ENCODE peak calls at places on chromosomes 16 and 17, in four cellular contexts. One of them, this sample, is unnamed.
A peak's percentile ranks its signal among the peaks of the same experiment; 100 is the strongest.

GRCh38 chr16:35506018-35506897 is 2046.8 kb downstream of the TP53TG3F start:
- DNase-seq in GM12878: no peak
- DNase-seq in AG04449: no peak
- DNase-seq in neural progenitor cell: no peak
- DNase-seq in this sample: peak; percentile 1

GRCh38 chr17:1375615-1376014 is 24.4 kb downstream of the YWHAE start:
- DNase-seq in GM12878: no peak
- DNase-seq in neural progenitor cell: no peak
- DNase-seq in AG04449: no peak
- DNase-seq in this sample: no peak

GRCh38 chr17:44747566-44747965 is 11.2 kb upstream of the ADAM11 start:
- DNase-seq in GM12878: no peak
- DNase-seq in neural progenitor cell: no peak
- DNase-seq in AG04449: no peak
- DNase-seq in this sample: no peak

GRCh38 chr16:87789437-87790277 is 23.9 kb upstream of the KLHDC4 start:
- DNase-seq in neural progenitor cell: no peak
- DNase-seq in GM12878: no peak
- DNase-seq in AG04449: no peak
- DNase-seq in this sample: peak; percentile 62

GRCh38 chr17:44345497-44346026 is 460 bp downstream of the GRN start:
- DNase-seq in AG04449: no peak
- DNase-seq in GM12878: no peak
- DNase-seq in neural progenitor cell: peak; percentile 91
- DNase-seq in this sample: peak; percentile 63

GRCh38 chr17:8781784-8782575 is 17.2 kb downstream of the MFSD6L start:
- DNase-seq in AG04449: no peak
- DNase-seq in neural progenitor cell: no peak
- DNase-seq in GM12878: no peak
- DNase-seq in this sample: no peak

GRCh38 chr17:22512997-22513538 is 820.7 kb downstream of the KCNJ18 start:
- DNase-seq in neural progenitor cell: no peak
- DNase-seq in AG04449: no peak
- DNase-seq in GM12878: no peak
- DNase-seq in this sample: no peak

GRCh38 chr17:6558932-6559752 is 2.8 kb upstream of the PITPNM3 start:
- DNase-seq in GM12878: no peak
- DNase-seq in AG04449: no peak
- DNase-seq in neural progenitor cell: no peak
- DNase-seq in this sample: no peak

GRCh38 chr17:7133424-7133823 is 18.8 kb upstream of the ASGR2 start:
- DNase-seq in neural progenitor cell: peak; percentile 79
- DNase-seq in GM12878: peak; percentile 36
- DNase-seq in AG04449: no peak
- DNase-seq in this sample: no peak

GRCh38 chr17:3656755-3657587 is 11.4 kb downstream of the TAX1BP3 start:
- DNase-seq in GM12878: no peak
- DNase-seq in AG04449: no peak
- DNase-seq in neural progenitor cell: no peak
- DNase-seq in this sample: no peak

GRCh38 chr16:78437352-78437968 is 338.0 kb downstream of the WWOX start:
- DNase-seq in GM12878: no peak
- DNase-seq in neural progenitor cell: peak; percentile 69
- DNase-seq in AG04449: no peak
- DNase-seq in this sample: peak; percentile 49

GRCh38 chr16:88973007-88973410 is 4.0 kb downstream of the CBFA2T3 start:
- DNase-seq in GM12878: no peak
- DNase-seq in neural progenitor cell: peak; percentile 52
- DNase-seq in AG04449: no peak
- DNase-seq in this sample: no peak

GRCh38 chr16:2486645-2487516 is 12.0 kb downstream of the TBC1D24 start:
- DNase-seq in neural progenitor cell: peak; percentile 52
- DNase-seq in AG04449: no peak
- DNase-seq in GM12878: peak; percentile 51
- DNase-seq in this sample: peak; percentile 26

GRCh38 chr17:47945080-47945479 is 3.7 kb downstream of the PNPO start:
- DNase-seq in GM12878: no peak
- DNase-seq in AG04449: no peak
- DNase-seq in neural progenitor cell: no peak
- DNase-seq in this sample: no peak

GRCh38 chr17:47715669-47716325 is 17.2 kb upstream of the TBX21 start:
- DNase-seq in AG04449: no peak
- DNase-seq in neural progenitor cell: no peak
- DNase-seq in GM12878: no peak
- DNase-seq in this sample: no peak

GRCh38 chr16:89710709-89711564 is 9.4 kb upstream of the SPATA2L start:
- DNase-seq in neural progenitor cell: peak; percentile 16
- DNase-seq in GM12878: no peak
- DNase-seq in AG04449: no peak
- DNase-seq in this sample: no peak

GRCh38 chr16:75087040-75087979 is 29.3 kb downstream of the LDHD start:
- DNase-seq in GM12878: no peak
- DNase-seq in AG04449: no peak
- DNase-seq in neural progenitor cell: no peak
- DNase-seq in this sample: peak; percentile 96

GRCh38 chr17:73066148-73066884 is 26.2 kb downstream of the SLC39A11 start:
- DNase-seq in AG04449: no peak
- DNase-seq in neural progenitor cell: no peak
- DNase-seq in GM12878: no peak
- DNase-seq in this sample: no peak

GRCh38 chr17:16923904-16924700 is 47.8 kb downstream of the TNFRSF13B start:
- DNase-seq in neural progenitor cell: no peak
- DNase-seq in GM12878: no peak
- DNase-seq in AG04449: no peak
- DNase-seq in this sample: no peak

GRCh38 chr17:30291571-30292489 is at the start of gene BLMH:
- DNase-seq in GM12878: no peak
- DNase-seq in AG04449: no peak
- DNase-seq in neural progenitor cell: peak; percentile 83
- DNase-seq in this sample: peak; percentile 81

GRCh38 chr16:81029930-81030604 is 5.6 kb upstream of the ATMIN start:
- DNase-seq in neural progenitor cell: no peak
- DNase-seq in GM12878: no peak
- DNase-seq in AG04449: no peak
- DNase-seq in this sample: no peak

GRCh38 chr16:35480361-35480760 is 2020.9 kb downstream of the TP53TG3F start:
- DNase-seq in AG04449: no peak
- DNase-seq in neural progenitor cell: no peak
- DNase-seq in GM12878: no peak
- DNase-seq in this sample: no peak

GRCh38 chr17:47738178-47738577 is 5.1 kb downstream of the TBX21 start:
- DNase-seq in GM12878: no peak
- DNase-seq in neural progenitor cell: no peak
- DNase-seq in AG04449: no peak
- DNase-seq in this sample: no peak

GRCh38 chr17:80833952-80834895 is 157.4 kb upstream of the CHMP6 start:
- DNase-seq in GM12878: no peak
- DNase-seq in AG04449: no peak
- DNase-seq in neural progenitor cell: no peak
- DNase-seq in this sample: peak; percentile 76

GRCh38 chr17:51152766-51153209 is 571 bp upstream of the NME1 start:
- DNase-seq in AG04449: no peak
- DNase-seq in neural progenitor cell: no peak
- DNase-seq in GM12878: no peak
- DNase-seq in this sample: peak; percentile 60

GRCh38 chr16:53708490-53708889 is 4.5 kb downstream of the FTO start:
- DNase-seq in GM12878: no peak
- DNase-seq in neural progenitor cell: no peak
- DNase-seq in AG04449: no peak
- DNase-seq in this sample: no peak

GRCh38 chr17:80202197-80202596 is 17.9 kb downstream of the SGSH start:
- DNase-seq in neural progenitor cell: no peak
- DNase-seq in AG04449: no peak
- DNase-seq in GM12878: no peak
- DNase-seq in this sample: no peak

GRCh38 chr17:52158450-52159042 is at the start of gene CA10:
- DNase-seq in neural progenitor cell: peak; percentile 72
- DNase-seq in AG04449: no peak
- DNase-seq in GM12878: no peak
- DNase-seq in this sample: no peak

GRCh38 chr17:59963738-59964454 is 644 bp downstream of the RNFT1 start:
- DNase-seq in GM12878: no peak
- DNase-seq in neural progenitor cell: peak; percentile 60
- DNase-seq in AG04449: no peak
- DNase-seq in this sample: peak; percentile 80

GRCh38 chr16:84199861-84200260 is 8.9 kb downstream of the ADAD2 start:
- DNase-seq in AG04449: no peak
- DNase-seq in GM12878: no peak
- DNase-seq in neural progenitor cell: no peak
- DNase-seq in this sample: no peak

GRCh38 chr16:15653227-15653626 is 3.2 kb downstream of the NDE1 start:
- DNase-seq in neural progenitor cell: no peak
- DNase-seq in GM12878: no peak
- DNase-seq in AG04449: no peak
- DNase-seq in this sample: peak; percentile 91

GRCh38 chr17:7001562-7001961 is 5.7 kb downstream of the ALOX12 start:
- DNase-seq in AG04449: no peak
- DNase-seq in neural progenitor cell: peak; percentile 52
- DNase-seq in GM12878: no peak
- DNase-seq in this sample: no peak

DNA sequence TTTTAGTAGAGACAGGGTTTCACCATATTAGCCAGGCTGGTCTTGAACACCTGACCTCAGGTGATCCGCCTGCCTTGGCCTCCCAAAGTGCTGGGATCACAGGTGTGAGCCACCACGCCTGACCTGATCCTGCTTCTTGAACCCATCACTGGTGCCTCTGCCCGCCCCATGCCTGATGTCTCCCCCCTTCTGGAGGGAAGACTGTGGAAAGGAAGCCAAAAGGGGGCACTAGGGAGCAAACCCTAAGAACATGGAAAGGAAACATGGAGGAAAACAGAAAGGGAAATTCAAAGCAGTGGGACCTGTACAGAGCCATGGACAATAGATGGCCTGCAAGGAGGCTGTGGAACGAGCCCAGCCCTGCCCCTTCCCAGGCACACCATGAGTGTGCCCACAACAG is 31.1 kb upstream of the FASN start:
- DNase-seq in AG04449: no peak
- DNase-seq in GM12878: no peak
- DNase-seq in neural progenitor cell: no peak
- DNase-seq in this sample: no peak
- TF ChIP-seq CTCF in AG04449: peak; percentile 1
- TF ChIP-seq CTCF in GM12878: peak; percentile 17
- TF ChIP-seq CTCF in neural progenitor cell: peak; percentile 20
- TF ChIP-seq CTCF in this sample: peak; percentile 27

GRCh38 chr16:85751665-85752501 is 987 bp upstream of the C16orf74 start:
- DNase-seq in GM12878: no peak
- DNase-seq in AG04449: no peak
- DNase-seq in neural progenitor cell: no peak
- DNase-seq in this sample: no peak
- H3K4me3 ChIP-seq in GM12878: no peak overlapping the region
- H3K4me3 ChIP-seq in AG04449: peak overlapping the region; percentile 61
- H3K4me3 ChIP-seq in neural progenitor cell: peak overlapping the region; percentile 71
- H3K4me3 ChIP-seq in this sample: no peak overlapping the region

GRCh38 chr17:74566132-74566753 is 1.1 kb downstream of the CD300H start:
- DNase-seq in GM12878: no peak
- DNase-seq in AG04449: no peak
- DNase-seq in neural progenitor cell: peak; percentile 72
- DNase-seq in this sample: peak; percentile 26
- TF ChIP-seq CTCF in GM12878: peak; percentile 74
- TF ChIP-seq CTCF in AG04449: peak; percentile 36
- TF ChIP-seq CTCF in neural progenitor cell: peak; percentile 83
- TF ChIP-seq CTCF in this sample: peak; percentile 54

GRCh38 chr17:56762144-56762543 is 71.6 kb downstream of the C17orf67 start:
- DNase-seq in GM12878: no peak
- DNase-seq in neural progenitor cell: no peak
- DNase-seq in AG04449: no peak
- DNase-seq in this sample: no peak
- H3K4me3 ChIP-seq in GM12878: no peak overlapping the region
- H3K4me3 ChIP-seq in neural progenitor cell: no peak overlapping the region
- H3K4me3 ChIP-seq in AG04449: no peak overlapping the region
- H3K4me3 ChIP-seq in this sample: no peak overlapping the region

GRCh38 chr16:399278-400019 is 2.2 kb upstream of the DECR2 start:
- DNase-seq in AG04449: no peak
- DNase-seq in neural progenitor cell: no peak
- DNase-seq in GM12878: no peak
- DNase-seq in this sample: no peak

GRCh38 chr16:400061-400540 is 1.6 kb upstream of the DECR2 start:
- DNase-seq in GM12878: no peak
- DNase-seq in AG04449: no peak
- DNase-seq in neural progenitor cell: no peak
- DNase-seq in this sample: no peak

GRCh38 chr16:397736-398332 is 835 bp downstream of the NME4 start:
- DNase-seq in neural progenitor cell: peak; percentile 91
- DNase-seq in AG04449: no peak
- DNase-seq in GM12878: no peak
- DNase-seq in this sample: peak; percentile 76

GRCh38 chr16:397135-397661 is at the start of gene NME4:
- DNase-seq in GM12878: no peak
- DNase-seq in AG04449: no peak
- DNase-seq in neural progenitor cell: peak; percentile 77
- DNase-seq in this sample: no peak

DNA sequence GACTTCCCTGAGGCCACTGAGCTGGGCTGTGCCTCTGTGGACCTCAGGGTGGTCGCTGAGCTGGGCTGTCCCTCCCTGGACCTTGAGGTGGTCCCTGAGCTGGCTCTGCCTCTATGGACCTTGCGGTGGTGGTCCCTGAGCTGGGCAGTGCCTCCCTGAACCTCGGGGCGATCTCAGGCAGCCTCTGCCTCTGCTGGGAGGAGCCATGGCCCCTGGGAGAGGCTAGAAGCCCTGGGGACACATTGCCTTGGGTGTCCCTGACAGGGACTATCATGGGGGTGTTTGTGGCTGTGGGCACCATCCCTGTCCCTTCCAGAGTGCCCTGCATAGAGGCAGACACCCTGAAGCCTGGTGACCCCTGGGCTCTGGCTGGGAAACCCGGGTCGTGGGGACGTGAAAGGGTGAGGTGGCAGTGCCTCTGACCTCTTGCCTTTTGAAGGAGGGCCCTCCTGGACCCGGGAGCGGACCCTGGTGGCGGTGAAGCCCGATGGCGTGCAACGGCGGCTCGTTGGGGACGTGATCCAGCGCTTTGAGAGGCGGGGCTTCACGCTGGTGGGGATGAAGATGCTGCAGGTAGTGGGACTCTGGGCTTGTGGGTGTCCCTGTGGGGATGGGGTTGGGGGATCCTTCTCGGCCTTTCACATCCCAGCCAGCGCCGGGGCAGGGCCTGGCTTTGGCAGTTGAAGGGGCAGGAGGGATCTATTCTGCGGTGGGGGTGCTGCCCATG is 1.7 kb downstream of the NME4 start:
- DNase-seq in neural progenitor cell: peak; percentile 49
- DNase-seq in AG04449: no peak
- DNase-seq in GM12878: no peak
- DNase-seq in this sample: no peak
- TF ChIP-seq CTCF in neural progenitor cell: no peak
- TF ChIP-seq CTCF in AG04449: no peak
- TF ChIP-seq CTCF in GM12878: no peak
- TF ChIP-seq CTCF in this sample: no peak